ENCODE peak calls at places on chromosomes 11 and 22, in nine cellular contexts. V is heart right ventricle, P is Peyer's patch, W is pancreas, X is cardiac muscle cell, E is ascending aorta, Z is body of pancreas, C is psoas muscle, I is GM12878. O is an unnamed sample. For H3K36me3, the result is how much of the 10 kb centered on the place peaks cover.

GRCh38 chr22:19271856-19272535 is 19.5 kb downstream of the CLTCL1 start:
- DNase-seq in V (no peak), P (no peak), W (no peak), X (no peak), E (no peak), Z (no peak), C (no peak), I (no peak), O (peak)

GRCh38 chr11:102680945-102681344 is 24.6 kb downstream of the MMP27 start:
- DNase-seq in V (no peak), P (no peak), W (no peak), X (no peak), E (peak), Z (no peak), C (no peak), I (no peak), O (no peak)

GRCh38 chr11:35088226-35088625 is 50.7 kb upstream of the CD44 start:
- DNase-seq in V (no peak), P (no peak), W (peak), X (no peak), E (no peak), Z (peak), C (no peak), I (no peak), O (no peak)

GRCh38 chr11:76035020-76035419 is 171.3 kb downstream of the WNT11 start:
- DNase-seq in V (no peak), P (no peak), W (no peak), X (no peak), E (no peak), Z (no peak), C (no peak), I (no peak), O (no peak)

GRCh38 chr11:87019582-87020271 is 18.0 kb upstream of the TMEM135 start:
- DNase-seq in V (no peak), P (no peak), W (no peak), X (no peak), E (no peak), Z (no peak), C (no peak), I (no peak), O (no peak)

GRCh38 chr22:41983516-41983915 is 14.3 kb downstream of the SEPTIN3 start:
- DNase-seq in V (no peak), P (no peak), W (no peak), X (no peak), E (no peak), Z (no peak), C (no peak), I (no peak), O (no peak)

GRCh38 chr22:47497666-47498065 is 735.2 kb downstream of the TBC1D22A start:
- DNase-seq in V (peak), P (no peak), W (no peak), X (no peak), E (no peak), Z (no peak), C (no peak), I (no peak), O (no peak)

GRCh38 chr11:125344846-125345705 is 151.0 kb downstream of the FEZ1 start:
- DNase-seq in V (no peak), P (no peak), W (no peak), X (no peak), E (no peak), Z (no peak), C (no peak), I (no peak), O (no peak)

GRCh38 chr11:33835143-33835878 is 56.6 kb downstream of the LMO2 start:
- DNase-seq in V (no peak), P (no peak), W (no peak), X (peak), E (no peak), Z (no peak), C (no peak), I (peak), O (peak)

GRCh38 chr11:57321996-57322880 is 2.5 kb downstream of the TNKS1BP1 start:
- DNase-seq in V (peak), P (peak), W (peak), X (peak), E (peak), Z (peak), C (peak), I (no peak), O (peak)

GRCh38 chr22:44395116-44396005 is 82.6 kb upstream of the SHISAL1 start:
- DNase-seq in V (no peak), P (peak), W (no peak), X (no peak), E (peak), Z (peak), C (peak), I (no peak), O (no peak)

GRCh38 chr11:1410366-1411291 is 20.9 kb downstream of the BRSK2 start:
- DNase-seq in V (no peak), P (no peak), W (peak), X (no peak), E (no peak), Z (peak), C (no peak), I (no peak), O (no peak)

GRCh38 chr11:2564008-2564530 is 119.3 kb downstream of the KCNQ1 start:
- DNase-seq in V (no peak), P (peak), W (no peak), X (no peak), E (no peak), Z (peak), C (no peak), I (no peak), O (no peak)

GRCh38 chr11:117468888-117469287 is 141.2 kb downstream of the CEP164 start:
- DNase-seq in V (no peak), P (no peak), W (no peak), X (no peak), E (no peak), Z (no peak), C (no peak), I (no peak), O (no peak)

GRCh38 chr22:17665884-17666283 is 27.3 kb downstream of the BCL2L13 start:
- DNase-seq in V (no peak), P (no peak), W (no peak), X (no peak), E (no peak), Z (no peak), C (no peak), I (no peak), O (no peak)

GRCh38 chr11:3686751-3687150 is 15.6 kb upstream of the CHRNA10 start:
- DNase-seq in V (no peak), P (no peak), W (no peak), X (no peak), E (no peak), Z (no peak), C (no peak), I (no peak), O (peak)

GRCh38 chr11:5348516-5349194 is 2.7 kb upstream of the OR51B6 start:
- DNase-seq in V (no peak), P (no peak), W (no peak), X (no peak), E (no peak), Z (no peak), C (no peak), I (no peak), O (no peak)

GRCh38 chr11:23903044-23903704 is 593.7 kb upstream of the LUZP2 start:
- DNase-seq in V (no peak), P (no peak), W (no peak), X (no peak), E (no peak), Z (no peak), C (no peak), I (no peak), O (peak)

GRCh38 chr22:42315392-42315756 is 44.9 kb upstream of the TCF20 start:
- DNase-seq in V (no peak), P (peak), W (no peak), X (no peak), E (no peak), Z (no peak), C (no peak), I (no peak), O (no peak)

GRCh38 chr22:47275479-47276218 is 513.2 kb downstream of the TBC1D22A start:
- DNase-seq in V (no peak), P (peak), W (no peak), X (no peak), E (no peak), Z (no peak), C (no peak), I (no peak), O (no peak)

GRCh38 chr22:39090426-39091064 is 6.5 kb upstream of the APOBEC3H start:
- DNase-seq in V (no peak), P (no peak), W (no peak), X (no peak), E (peak), Z (peak), C (peak), I (no peak), O (no peak)

GRCh38 chr11:72812604-72812967 is 1.6 kb upstream of the ATG16L2 start:
- DNase-seq in V (no peak), P (no peak), W (no peak), X (peak), E (no peak), Z (no peak), C (no peak), I (no peak), O (no peak)

GRCh38 chr22:44091021-44091721 is 67.1 kb downstream of the PARVB start:
- DNase-seq in V (no peak), P (no peak), W (no peak), X (peak), E (no peak), Z (no peak), C (peak), I (no peak), O (peak)

GRCh38 chr11:117953029-117953671 is 23.9 kb upstream of the TMPRSS13 start:
- DNase-seq in V (no peak), P (no peak), W (no peak), X (no peak), E (no peak), Z (no peak), C (no peak), I (no peak), O (no peak)

GRCh38 chr22:23466351-23466750 is 113.7 kb downstream of the IGLL1 start:
- DNase-seq in V (no peak), P (no peak), W (no peak), X (no peak), E (no peak), Z (no peak), C (no peak), I (no peak), O (no peak)

GRCh38 chr22:44728761-44729261 is 23.6 kb upstream of the ARHGAP8 start:
- DNase-seq in V (peak), P (no peak), W (no peak), X (no peak), E (no peak), Z (no peak), C (peak), I (no peak), O (no peak)

GRCh38 chr11:61742391-61742790 is 10.0 kb upstream of the MYRF start:
- DNase-seq in V (no peak), P (no peak), W (peak), X (no peak), E (no peak), Z (no peak), C (no peak), I (no peak), O (no peak)

GRCh38 chr11:67999704-68000103 is 4.2 kb downstream of the UNC93B1 start:
- DNase-seq in V (no peak), P (peak), W (no peak), X (no peak), E (no peak), Z (no peak), C (no peak), I (no peak), O (no peak)

GRCh38 chr11:1943977-1944376 is 3.2 kb upstream of the MRPL23 start:
- DNase-seq in V (no peak), P (no peak), W (peak), X (no peak), E (peak), Z (no peak), C (peak), I (no peak), O (no peak)

GRCh38 chr11:121240650-121241299 is 51.8 kb upstream of the SC5D start:
- DNase-seq in V (no peak), P (no peak), W (no peak), X (no peak), E (no peak), Z (no peak), C (no peak), I (no peak), O (no peak)

GRCh38 chr11:83871013-83871412 is 584.8 kb upstream of the CCDC90B start:
- DNase-seq in V (no peak), P (no peak), W (no peak), X (no peak), E (no peak), Z (no peak), C (no peak), I (no peak), O (no peak)

GRCh38 chr22:27207907-27208306 is 550.5 kb downstream of the MIAT start:
- DNase-seq in V (no peak), P (no peak), W (no peak), X (no peak), E (no peak), Z (no peak), C (no peak), I (no peak), O (peak)

GRCh38 chr22:32079110-32080089 is 36.3 kb downstream of the SLC5A1 start:
- DNase-seq in V (no peak), P (no peak), W (no peak), X (peak), E (no peak), Z (peak), C (no peak), I (no peak), O (peak)

GRCh38 chr22:38317237-38317994 is at the start of gene CSNK1E:
- DNase-seq in V (peak), P (peak), W (peak), X (peak), E (peak), Z (peak), C (peak), I (no peak), O (peak)

GRCh38 chr11:36210529-36210928 is 78.7 kb downstream of the COMMD9 start:
- DNase-seq in V (no peak), P (no peak), W (no peak), X (no peak), E (no peak), Z (no peak), C (no peak), I (no peak), O (no peak)

GRCh38 chr11:111913031-111913861 is 712 bp downstream of the HSPB2 start:
- DNase-seq in V (peak), P (no peak), W (no peak), X (no peak), E (no peak), Z (no peak), C (peak), I (no peak), O (no peak)

GRCh38 chr11:69727266-69727665 is 23.4 kb upstream of the FGF19 start:
- DNase-seq in V (no peak), P (no peak), W (no peak), X (no peak), E (no peak), Z (no peak), C (no peak), I (no peak), O (no peak)

GRCh38 chr11:94968334-94968958 is 4.9 kb downstream of the CWC15 start:
- DNase-seq in V (no peak), P (no peak), W (no peak), X (peak), E (no peak), Z (no peak), C (no peak), I (no peak), O (no peak)

GRCh38 chr22:46131151-46131587 is 19.2 kb upstream of the PPARA start:
- DNase-seq in V (no peak), P (no peak), W (no peak), X (no peak), E (no peak), Z (no peak), C (no peak), I (no peak), O (no peak)
- TF ChIP-seq CTCF in V (peak), P (peak), W (no peak), X (peak), E (no peak), Z (no peak), C (no peak), I (peak), O (peak)

DNA sequence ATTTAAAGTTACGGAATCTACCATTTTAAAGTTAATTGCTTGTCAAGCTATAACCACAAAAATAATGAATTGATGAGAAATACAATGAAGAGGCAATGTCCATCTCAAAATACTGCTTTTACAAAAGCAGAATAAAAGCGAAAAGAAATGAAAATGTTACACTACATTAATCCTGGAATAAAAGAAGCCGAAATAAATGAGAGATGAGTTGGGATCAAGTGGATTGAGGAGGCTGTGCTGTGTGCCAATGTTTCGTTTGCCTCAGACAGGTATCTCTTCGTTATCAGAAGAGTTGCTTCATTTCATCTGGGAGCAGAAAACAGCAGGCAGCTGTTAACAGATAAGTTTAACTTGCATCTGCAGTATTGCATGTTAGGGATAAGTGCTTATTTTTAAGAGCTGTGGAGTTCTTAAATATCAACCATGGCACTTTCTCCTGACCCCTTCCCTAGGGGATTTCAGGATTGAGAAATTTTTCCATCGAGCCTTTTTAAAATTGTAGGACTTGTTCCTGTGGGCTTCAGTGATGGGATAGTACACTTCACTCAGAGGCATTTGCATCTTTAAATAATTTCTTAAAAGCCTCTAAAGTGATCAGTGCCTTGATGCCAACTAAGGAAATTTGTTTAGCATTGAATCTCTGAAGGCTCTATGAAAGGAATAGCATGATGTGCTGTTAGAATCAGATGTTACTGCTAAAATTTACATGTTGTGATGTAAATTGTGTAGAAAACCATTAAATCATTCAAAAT is 4.2 kb downstream of the MALAT1 start:
- DNase-seq in V (no peak), P (no peak), W (peak), X (no peak), E (no peak), Z (no peak), C (no peak), I (no peak), O (peak)
- H3K36me3 ChIP-seq in V (under half), P (under half), W (under half), X (half or more), E (half or more), Z (under half), C (half or more), I (under half), O (half or more)

GRCh38 chr11:127017482-127017881 is 16.9 kb upstream of the KIRREL3 start:
- DNase-seq in V (no peak), P (no peak), W (no peak), X (peak), E (no peak), Z (no peak), C (no peak), I (no peak), O (peak)
- TF ChIP-seq CTCF in V (no peak), P (no peak), W (no peak), X (peak), E (no peak), Z (no peak), C (no peak), I (no peak), O (peak)

DNA sequence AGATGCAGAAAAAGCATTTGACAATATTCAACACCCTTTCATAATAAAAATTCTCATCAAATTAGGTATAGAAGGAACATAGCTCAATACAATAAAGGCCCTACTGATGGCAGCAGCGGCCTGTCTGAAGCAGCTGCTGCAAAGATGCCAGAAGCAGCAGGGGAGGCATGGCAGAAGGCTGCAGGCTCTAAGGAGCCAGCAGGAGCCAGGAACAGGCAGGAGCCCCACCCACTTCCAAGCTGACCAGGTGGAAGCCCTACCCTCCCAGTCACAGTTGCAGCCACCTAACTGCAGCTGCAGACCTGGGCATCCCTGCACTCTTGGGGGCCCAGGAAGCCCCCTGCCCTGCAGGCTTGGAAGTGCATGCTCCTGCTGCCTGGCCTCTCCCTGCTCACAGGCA is 18.2 kb upstream of the OR6A2 start:
- DNase-seq in V (no peak), P (no peak), W (no peak), X (no peak), E (no peak), Z (no peak), C (no peak), I (no peak), O (no peak)
- H3K36me3 ChIP-seq in V (under half), P (under half), W (under half), X (under half), E (under half), Z (under half), C (under half), I (under half), O (under half)

DNA sequence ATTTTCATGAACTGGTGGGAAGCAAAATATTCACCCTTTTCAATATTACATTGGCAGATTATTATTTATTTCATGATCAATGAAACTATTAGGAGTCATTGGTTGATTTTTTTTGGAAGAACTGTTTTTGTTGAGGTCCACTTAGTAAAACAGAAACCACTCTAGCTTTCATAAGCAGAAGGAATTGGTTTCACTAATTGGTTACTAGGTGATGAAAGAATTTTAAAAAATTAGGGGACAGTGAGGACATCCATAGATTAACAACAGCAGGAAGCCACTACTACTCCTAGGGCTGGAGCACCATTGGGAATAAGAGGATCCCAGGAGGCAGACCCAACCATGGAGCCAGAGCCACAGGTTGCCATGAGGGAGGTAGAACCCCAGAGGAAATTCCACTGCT is 74.4 kb upstream of the KCNA4 start:
- DNase-seq in V (no peak), P (no peak), W (no peak), X (no peak), E (no peak), Z (no peak), C (no peak), I (no peak), O (no peak)
- TF ChIP-seq CTCF in V (no peak), P (no peak), W (no peak), X (no peak), E (no peak), Z (no peak), C (no peak), I (no peak), O (no peak)